ENCODE peak calls at places on chromosomes 2 and 18, in five cellular contexts. K, A, N, Y and T are unnamed samples.

GRCh38 chr18:26741041-26741440 is 124.5 kb downstream of the AQP4 start:
- DNase-seq in K (no peak), A (no peak), N (no peak), Y (no peak), T (no peak)

GRCh38 chr2:96933528-96933927 is 52.9 kb downstream of the FAM178B start:
- DNase-seq in K (no peak), A (no peak), N (no peak), Y (no peak), T (no peak)

GRCh38 chr2:120863661-120864320 is 128.1 kb downstream of the GLI2 start:
- DNase-seq in K (peak), A (no peak), N (no peak), Y (no peak), T (no peak)

GRCh38 chr2:147860009-147860408 is 15.2 kb downstream of the ACVR2A start:
- DNase-seq in K (no peak), A (no peak), N (no peak), Y (no peak), T (no peak)

GRCh38 chr2:119229716-119230115 is 6.1 kb downstream of the STEAP3 start:
- DNase-seq in K (no peak), A (no peak), N (no peak), Y (no peak), T (no peak)

GRCh38 chr18:46466236-46467160 is 190.5 kb downstream of the LOXHD1 start:
- DNase-seq in K (no peak), A (no peak), N (no peak), Y (no peak), T (no peak)

GRCh38 chr2:202121532-202122166 is 48.6 kb downstream of the KIAA2012 start:
- DNase-seq in K (no peak), A (no peak), N (no peak), Y (no peak), T (no peak)

GRCh38 chr18:56200381-56200831 is 438.0 kb downstream of the TXNL1 start:
- DNase-seq in K (no peak), A (no peak), N (no peak), Y (peak), T (no peak)

GRCh38 chr2:65749549-65749948 is 317.1 kb upstream of the SPRED2 start:
- DNase-seq in K (no peak), A (no peak), N (no peak), Y (no peak), T (no peak)

GRCh38 chr2:86011449-86011941 is 94.2 kb downstream of the POLR1A start:
- DNase-seq in K (peak), A (peak), N (no peak), Y (no peak), T (no peak)

GRCh38 chr2:108565778-108566375 is 31.6 kb downstream of the LIMS1 start:
- DNase-seq in K (no peak), A (no peak), N (no peak), Y (no peak), T (no peak)